ENCODE peak calls at places on chromosomes 6 and 20, in five cellular contexts. One of them, this sample, is unnamed.

GRCh38 chr6:56593801-56594318 is 48.8 kb downstream of the DST start:
- DNase-seq in MM.1S: peak
- DNase-seq in tibial artery: no peak
- DNase-seq in GM23338: no peak
- DNase-seq in CD8-positive, alpha-beta memory T cell: no peak
- DNase-seq in this sample: no peak

GRCh38 chr6:149147191-149147590 is 170.3 kb upstream of the TAB2 start:
- DNase-seq in MM.1S: no peak
- DNase-seq in tibial artery: no peak
- DNase-seq in CD8-positive, alpha-beta memory T cell: no peak
- DNase-seq in GM23338: no peak
- DNase-seq in this sample: no peak

GRCh38 chr6:90146914-90147668 is 149.6 kb downstream of the BACH2 start:
- DNase-seq in CD8-positive, alpha-beta memory T cell: no peak
- DNase-seq in GM23338: no peak
- DNase-seq in MM.1S: no peak
- DNase-seq in tibial artery: no peak
- DNase-seq in this sample: no peak

GRCh38 chr6:79468116-79468515 is 69.1 kb downstream of the LCA5 start:
- DNase-seq in GM23338: no peak
- DNase-seq in tibial artery: no peak
- DNase-seq in MM.1S: no peak
- DNase-seq in CD8-positive, alpha-beta memory T cell: no peak
- DNase-seq in this sample: no peak

GRCh38 chr6:150667977-150668716 is 68.5 kb downstream of the PLEKHG1 start:
- DNase-seq in tibial artery: peak
- DNase-seq in MM.1S: peak
- DNase-seq in CD8-positive, alpha-beta memory T cell: no peak
- DNase-seq in GM23338: peak
- DNase-seq in this sample: peak

GRCh38 chr6:155641603-155642002 is 186.0 kb upstream of the NOX3 start:
- DNase-seq in MM.1S: no peak
- DNase-seq in GM23338: no peak
- DNase-seq in CD8-positive, alpha-beta memory T cell: no peak
- DNase-seq in tibial artery: no peak
- DNase-seq in this sample: no peak

GRCh38 chr6:2194643-2195042 is 50.8 kb downstream of the GMDS start:
- DNase-seq in MM.1S: no peak
- DNase-seq in CD8-positive, alpha-beta memory T cell: no peak
- DNase-seq in tibial artery: no peak
- DNase-seq in GM23338: no peak
- DNase-seq in this sample: no peak

GRCh38 chr6:139801571-139802321 is 427.3 kb upstream of the CITED2 start:
- DNase-seq in GM23338: peak
- DNase-seq in CD8-positive, alpha-beta memory T cell: no peak
- DNase-seq in tibial artery: no peak
- DNase-seq in MM.1S: no peak
- DNase-seq in this sample: no peak

GRCh38 chr6:109690373-109690739 is 646 bp downstream of the AK9 start:
- DNase-seq in MM.1S: peak
- DNase-seq in CD8-positive, alpha-beta memory T cell: peak
- DNase-seq in tibial artery: peak
- DNase-seq in GM23338: peak
- DNase-seq in this sample: peak

GRCh38 chr20:45306431-45306982 is at the start of gene RBPJL:
- DNase-seq in tibial artery: peak
- DNase-seq in MM.1S: no peak
- DNase-seq in GM23338: peak
- DNase-seq in CD8-positive, alpha-beta memory T cell: peak
- DNase-seq in this sample: no peak

GRCh38 chr6:162173448-162173847 is 554.1 kb downstream of the PRKN start:
- DNase-seq in GM23338: no peak
- DNase-seq in MM.1S: no peak
- DNase-seq in CD8-positive, alpha-beta memory T cell: no peak
- DNase-seq in tibial artery: no peak
- DNase-seq in this sample: no peak

GRCh38 chr20:1094706-1095220 is 23.6 kb upstream of the PSMF1 start:
- DNase-seq in GM23338: peak
- DNase-seq in CD8-positive, alpha-beta memory T cell: no peak
- DNase-seq in tibial artery: no peak
- DNase-seq in MM.1S: no peak
- DNase-seq in this sample: no peak

GRCh38 chr6:44128020-44128917 is 915 bp downstream of the TMEM63B start:
- DNase-seq in tibial artery: peak
- DNase-seq in MM.1S: peak
- DNase-seq in CD8-positive, alpha-beta memory T cell: peak
- DNase-seq in GM23338: peak
- DNase-seq in this sample: peak

GRCh38 chr6:143592335-143592734 is 80.8 kb upstream of the FUCA2 start:
- DNase-seq in MM.1S: no peak
- DNase-seq in tibial artery: no peak
- DNase-seq in GM23338: peak
- DNase-seq in CD8-positive, alpha-beta memory T cell: no peak
- DNase-seq in this sample: no peak

GRCh38 chr6:41976794-41977484 is 35.3 kb upstream of the CCND3 start:
- DNase-seq in CD8-positive, alpha-beta memory T cell: no peak
- DNase-seq in tibial artery: no peak
- DNase-seq in MM.1S: no peak
- DNase-seq in GM23338: no peak
- DNase-seq in this sample: no peak

GRCh38 chr6:108501559-108501958 is 59.2 kb upstream of the FOXO3 start:
- DNase-seq in MM.1S: no peak
- DNase-seq in tibial artery: no peak
- DNase-seq in GM23338: no peak
- DNase-seq in CD8-positive, alpha-beta memory T cell: no peak
- DNase-seq in this sample: no peak

GRCh38 chr20:31719644-31720485 is 2.8 kb downstream of the BCL2L1 start:
- DNase-seq in GM23338: peak
- DNase-seq in CD8-positive, alpha-beta memory T cell: no peak
- DNase-seq in tibial artery: peak
- DNase-seq in MM.1S: no peak
- DNase-seq in this sample: no peak

GRCh38 chr6:157210954-157211353 is 112.4 kb downstream of the TMEM242 start:
- DNase-seq in MM.1S: no peak
- DNase-seq in tibial artery: no peak
- DNase-seq in CD8-positive, alpha-beta memory T cell: no peak
- DNase-seq in GM23338: no peak
- DNase-seq in this sample: no peak

GRCh38 chr6:132763269-132763668 is 5.6 kb upstream of the VNN2 start:
- DNase-seq in CD8-positive, alpha-beta memory T cell: peak
- DNase-seq in tibial artery: no peak
- DNase-seq in GM23338: peak
- DNase-seq in MM.1S: peak
- DNase-seq in this sample: no peak

GRCh38 chr6:158471339-158471738 is 88.6 kb upstream of the TMEM181 start:
- DNase-seq in CD8-positive, alpha-beta memory T cell: no peak
- DNase-seq in tibial artery: no peak
- DNase-seq in GM23338: no peak
- DNase-seq in MM.1S: no peak
- DNase-seq in this sample: no peak

GRCh38 chr6:48628316-48628715 is 517.3 kb upstream of the PTCHD4 start:
- DNase-seq in MM.1S: no peak
- DNase-seq in tibial artery: no peak
- DNase-seq in GM23338: peak
- DNase-seq in CD8-positive, alpha-beta memory T cell: no peak
- DNase-seq in this sample: no peak

GRCh38 chr20:41601742-41602141 is 16.4 kb downstream of the CHD6 start:
- DNase-seq in MM.1S: no peak
- DNase-seq in GM23338: no peak
- DNase-seq in CD8-positive, alpha-beta memory T cell: no peak
- DNase-seq in tibial artery: no peak
- DNase-seq in this sample: no peak

GRCh38 chr6:152124432-152125074 is 317.1 kb downstream of the ESR1 start:
- DNase-seq in MM.1S: peak
- DNase-seq in CD8-positive, alpha-beta memory T cell: no peak
- DNase-seq in tibial artery: no peak
- DNase-seq in GM23338: peak
- DNase-seq in this sample: no peak

GRCh38 chr20:62804632-62805364 is at the start of gene OGFR:
- DNase-seq in GM23338: peak
- DNase-seq in CD8-positive, alpha-beta memory T cell: peak
- DNase-seq in tibial artery: peak
- DNase-seq in MM.1S: peak
- DNase-seq in this sample: peak

GRCh38 chr20:62805711-62806382 is 1.2 kb downstream of the OGFR start:
- DNase-seq in CD8-positive, alpha-beta memory T cell: no peak
- DNase-seq in tibial artery: no peak
- DNase-seq in MM.1S: no peak
- DNase-seq in GM23338: no peak
- DNase-seq in this sample: no peak

GRCh38 chr20:62804021-62804631 is 509 bp upstream of the OGFR start:
- DNase-seq in GM23338: no peak
- DNase-seq in tibial artery: no peak
- DNase-seq in CD8-positive, alpha-beta memory T cell: no peak
- DNase-seq in MM.1S: no peak
- DNase-seq in this sample: no peak

GRCh38 chr20:62806383-62807050 is 1.9 kb downstream of the OGFR start:
- DNase-seq in MM.1S: no peak
- DNase-seq in GM23338: no peak
- DNase-seq in tibial artery: no peak
- DNase-seq in CD8-positive, alpha-beta memory T cell: no peak
- DNase-seq in this sample: no peak

DNA sequence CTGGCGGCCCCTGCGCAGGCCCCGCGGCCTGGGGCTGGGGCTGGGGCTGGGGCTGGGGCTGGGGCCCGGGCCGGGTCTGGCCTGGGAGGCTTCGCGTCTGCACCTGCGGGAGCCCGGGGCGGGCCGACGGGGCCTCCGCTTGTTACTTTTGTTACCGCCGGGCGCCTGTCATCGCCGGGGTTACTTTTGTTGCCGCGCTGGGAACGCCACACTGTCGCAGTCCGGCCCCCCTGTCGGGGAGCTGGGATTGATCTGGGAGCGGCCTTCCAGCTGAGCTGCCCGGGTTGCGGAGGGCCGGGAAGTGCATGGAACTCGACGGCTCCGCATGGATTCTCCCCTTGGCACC is 703 bp downstream of the OGFR start:
- DNase-seq in GM23338: peak
- DNase-seq in MM.1S: no peak
- DNase-seq in tibial artery: no peak
- DNase-seq in CD8-positive, alpha-beta memory T cell: no peak
- DNase-seq in this sample: no peak
- H3K27ac ChIP-seq in GM23338: no peak
- H3K27ac ChIP-seq in MM.1S: no peak
- H3K27ac ChIP-seq in tibial artery: peak
- H3K27ac ChIP-seq in CD8-positive, alpha-beta memory T cell: peak
- H3K27ac ChIP-seq in this sample: peak

DNA sequence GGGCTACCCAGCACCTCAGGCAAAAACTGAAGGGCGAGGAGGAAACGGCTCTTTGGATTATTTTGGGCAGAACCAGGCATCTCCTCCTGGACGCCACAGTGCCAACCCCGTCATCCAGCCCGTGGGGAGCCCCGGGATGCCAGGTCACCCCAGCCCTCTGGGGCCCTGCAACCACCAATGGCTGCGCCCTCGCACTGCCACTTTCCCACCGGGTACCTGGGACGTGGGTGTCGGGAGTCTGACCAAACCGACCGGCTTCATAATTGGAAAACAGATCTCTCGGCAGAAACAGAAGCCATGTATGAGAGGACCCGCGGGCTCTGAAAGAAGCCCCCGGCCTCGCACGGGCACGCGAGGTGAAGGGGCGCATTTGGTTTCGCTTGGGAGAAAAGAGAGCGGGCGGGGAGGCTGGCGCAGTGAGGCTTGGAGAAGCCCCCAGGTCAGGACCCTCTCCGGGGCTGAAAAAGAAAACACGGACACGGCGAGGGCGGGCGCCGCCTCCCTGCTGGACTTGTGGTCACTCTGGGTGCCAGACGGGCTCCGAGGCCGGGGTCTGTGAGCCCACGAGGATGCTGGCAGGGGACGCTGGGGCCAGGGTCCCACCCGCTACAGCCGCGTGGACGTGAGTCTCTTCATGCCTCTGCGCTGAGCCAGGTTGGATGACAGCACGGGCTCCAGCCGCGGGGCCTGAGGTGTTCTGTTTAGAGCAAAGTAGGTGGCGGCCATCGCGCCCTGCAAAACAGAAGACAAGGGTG is 29.6 kb upstream of the MPC1 start:
- DNase-seq in CD8-positive, alpha-beta memory T cell: peak
- DNase-seq in MM.1S: no peak
- DNase-seq in tibial artery: peak
- DNase-seq in GM23338: no peak
- DNase-seq in this sample: no peak
- H3K4me3 ChIP-seq in CD8-positive, alpha-beta memory T cell: peak
- H3K4me3 ChIP-seq in MM.1S: no peak
- H3K4me3 ChIP-seq in tibial artery: no peak
- H3K4me3 ChIP-seq in GM23338: no peak
- H3K4me3 ChIP-seq in this sample: no peak

GRCh38 chr20:37354210-37355195 is 8.6 kb downstream of the SRC start:
- DNase-seq in CD8-positive, alpha-beta memory T cell: no peak
- DNase-seq in tibial artery: no peak
- DNase-seq in MM.1S: no peak
- DNase-seq in GM23338: no peak
- DNase-seq in this sample: no peak
- H3K27ac ChIP-seq in CD8-positive, alpha-beta memory T cell: no peak
- H3K27ac ChIP-seq in tibial artery: no peak
- H3K27ac ChIP-seq in MM.1S: no peak
- H3K27ac ChIP-seq in GM23338: no peak
- H3K27ac ChIP-seq in this sample: peak

GRCh38 chr6:70415247-70415646 is 1.9 kb downstream of the FAM135A start:
- DNase-seq in GM23338: no peak
- DNase-seq in tibial artery: no peak
- DNase-seq in CD8-positive, alpha-beta memory T cell: no peak
- DNase-seq in MM.1S: peak
- DNase-seq in this sample: no peak

GRCh38 chr6:70412797-70413113 is 553 bp upstream of the FAM135A start:
- DNase-seq in MM.1S: no peak
- DNase-seq in tibial artery: no peak
- DNase-seq in GM23338: peak
- DNase-seq in CD8-positive, alpha-beta memory T cell: no peak
- DNase-seq in this sample: no peak

GRCh38 chr6:70414813-70415212 is 1.5 kb downstream of the FAM135A start:
- DNase-seq in CD8-positive, alpha-beta memory T cell: no peak
- DNase-seq in tibial artery: no peak
- DNase-seq in MM.1S: no peak
- DNase-seq in GM23338: no peak
- DNase-seq in this sample: no peak

GRCh38 chr6:70413114-70413828 is at the start of gene FAM135A:
- DNase-seq in CD8-positive, alpha-beta memory T cell: peak
- DNase-seq in GM23338: peak
- DNase-seq in MM.1S: peak
- DNase-seq in tibial artery: peak
- DNase-seq in this sample: peak

DNA sequence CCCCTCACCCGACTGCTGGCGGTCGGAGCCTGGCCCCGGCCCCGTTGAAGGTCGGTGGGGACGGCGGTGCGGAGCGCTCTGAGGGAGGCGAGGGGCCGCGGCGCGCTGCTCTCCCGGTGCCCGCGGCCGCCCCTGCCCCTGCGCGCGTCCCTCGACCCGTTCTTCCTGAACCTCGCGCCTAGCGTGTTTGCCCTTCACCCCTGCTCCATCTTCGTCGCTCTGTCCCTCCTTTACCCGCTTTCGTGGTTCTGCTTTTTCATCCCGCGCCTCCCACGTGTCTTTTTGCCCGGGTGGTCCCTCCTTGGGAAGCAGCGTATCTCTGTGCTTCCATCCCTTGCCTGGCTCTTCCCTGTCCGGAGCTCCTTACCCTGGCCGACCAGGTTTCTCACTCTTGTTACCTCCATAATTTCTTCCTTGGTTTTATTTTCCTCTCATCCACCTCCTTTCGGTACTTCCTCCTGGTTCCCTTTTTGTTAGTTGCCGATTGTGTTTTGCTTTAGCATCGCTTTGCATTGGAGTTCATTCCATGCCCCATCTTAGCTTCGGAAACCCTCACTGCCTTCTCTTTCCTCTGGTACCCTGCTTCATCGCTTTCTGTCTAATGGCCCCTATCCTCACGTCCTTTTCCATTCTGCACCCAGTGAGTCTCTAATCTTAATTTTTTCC is 654 bp downstream of the FAM135A start:
- DNase-seq in tibial artery: no peak
- DNase-seq in CD8-positive, alpha-beta memory T cell: no peak
- DNase-seq in MM.1S: peak
- DNase-seq in GM23338: peak
- DNase-seq in this sample: peak
- H3K4me3 ChIP-seq in tibial artery: peak
- H3K4me3 ChIP-seq in CD8-positive, alpha-beta memory T cell: peak
- H3K4me3 ChIP-seq in MM.1S: peak
- H3K4me3 ChIP-seq in GM23338: peak
- H3K4me3 ChIP-seq in this sample: peak

This sample was measured in uterus.